ENCODE peak calls at places on chromosomes 12 and 14, in eight cellular contexts. One of them, this sample, is unnamed.

GRCh38 chr14:63405715-63406114 is 87.0 kb upstream of the GPHB5 start:
- DNase-seq in psoas muscle: no peak
- DNase-seq in heart right ventricle: no peak
- DNase-seq in activated CD4-positive, CD25-positive, alpha-beta regulatory T cell treated with anti-CD3 and anti-CD28 coated beads, Interleukin-2, amount 50 U/mL, for 72 hours: no peak
- DNase-seq in foreskin fibroblast: no peak
- DNase-seq in coronary artery: no peak
- DNase-seq in T-helper 2 cell: no peak
- DNase-seq in thoracic aorta: no peak
- DNase-seq in this sample: no peak

GRCh38 chr12:113655919-113656318 is 184.2 kb upstream of the LHX5 start:
- DNase-seq in psoas muscle: no peak
- DNase-seq in heart right ventricle: no peak
- DNase-seq in activated CD4-positive, CD25-positive, alpha-beta regulatory T cell treated with anti-CD3 and anti-CD28 coated beads, Interleukin-2, amount 50 U/mL, for 72 hours: no peak
- DNase-seq in foreskin fibroblast: no peak
- DNase-seq in coronary artery: no peak
- DNase-seq in T-helper 2 cell: no peak
- DNase-seq in thoracic aorta: no peak
- DNase-seq in this sample: no peak

GRCh38 chr12:78403136-78403535 is 461.4 kb upstream of the SYT1 start:
- DNase-seq in psoas muscle: no peak
- DNase-seq in heart right ventricle: no peak
- DNase-seq in activated CD4-positive, CD25-positive, alpha-beta regulatory T cell treated with anti-CD3 and anti-CD28 coated beads, Interleukin-2, amount 50 U/mL, for 72 hours: no peak
- DNase-seq in foreskin fibroblast: peak; percentile 91
- DNase-seq in coronary artery: no peak
- DNase-seq in T-helper 2 cell: no peak
- DNase-seq in thoracic aorta: no peak
- DNase-seq in this sample: peak; percentile 70

GRCh38 chr14:89767861-89768268 is 186.7 kb downstream of the EFCAB11 start:
- DNase-seq in psoas muscle: no peak
- DNase-seq in heart right ventricle: peak; percentile 49
- DNase-seq in activated CD4-positive, CD25-positive, alpha-beta regulatory T cell treated with anti-CD3 and anti-CD28 coated beads, Interleukin-2, amount 50 U/mL, for 72 hours: peak; percentile 47
- DNase-seq in foreskin fibroblast: peak; percentile 72
- DNase-seq in coronary artery: no peak
- DNase-seq in T-helper 2 cell: peak; percentile 43
- DNase-seq in thoracic aorta: no peak
- DNase-seq in this sample: peak; percentile 64

GRCh38 chr12:113115455-113116126 is 20.0 kb downstream of the RASAL1 start:
- DNase-seq in psoas muscle: no peak
- DNase-seq in heart right ventricle: no peak
- DNase-seq in activated CD4-positive, CD25-positive, alpha-beta regulatory T cell treated with anti-CD3 and anti-CD28 coated beads, Interleukin-2, amount 50 U/mL, for 72 hours: no peak
- DNase-seq in foreskin fibroblast: no peak
- DNase-seq in coronary artery: no peak
- DNase-seq in T-helper 2 cell: no peak
- DNase-seq in thoracic aorta: no peak
- DNase-seq in this sample: no peak

GRCh38 chr12:63150255-63151060 is 543 bp downstream of the AVPR1A start:
- DNase-seq in psoas muscle: peak; percentile 58
- DNase-seq in heart right ventricle: peak; percentile 3
- DNase-seq in activated CD4-positive, CD25-positive, alpha-beta regulatory T cell treated with anti-CD3 and anti-CD28 coated beads, Interleukin-2, amount 50 U/mL, for 72 hours: no peak
- DNase-seq in foreskin fibroblast: peak; percentile 24
- DNase-seq in coronary artery: no peak
- DNase-seq in T-helper 2 cell: no peak
- DNase-seq in thoracic aorta: no peak
- DNase-seq in this sample: no peak

GRCh38 chr14:76867536-76868452 is 41.6 kb downstream of the LRRC74A start:
- DNase-seq in psoas muscle: peak; percentile 64
- DNase-seq in heart right ventricle: no peak
- DNase-seq in activated CD4-positive, CD25-positive, alpha-beta regulatory T cell treated with anti-CD3 and anti-CD28 coated beads, Interleukin-2, amount 50 U/mL, for 72 hours: no peak
- DNase-seq in foreskin fibroblast: no peak
- DNase-seq in coronary artery: no peak
- DNase-seq in T-helper 2 cell: no peak
- DNase-seq in thoracic aorta: no peak
- DNase-seq in this sample: no peak

GRCh38 chr12:54036620-54037359 is 3.9 kb downstream of the HOXC5 start:
- DNase-seq in psoas muscle: peak; percentile 72
- DNase-seq in heart right ventricle: no peak
- DNase-seq in activated CD4-positive, CD25-positive, alpha-beta regulatory T cell treated with anti-CD3 and anti-CD28 coated beads, Interleukin-2, amount 50 U/mL, for 72 hours: no peak
- DNase-seq in foreskin fibroblast: peak; percentile 56
- DNase-seq in coronary artery: no peak
- DNase-seq in T-helper 2 cell: no peak
- DNase-seq in thoracic aorta: no peak
- DNase-seq in this sample: no peak

GRCh38 chr12:48696626-48697025 is 14.6 kb upstream of the KANSL2 start:
- DNase-seq in psoas muscle: no peak
- DNase-seq in heart right ventricle: no peak
- DNase-seq in activated CD4-positive, CD25-positive, alpha-beta regulatory T cell treated with anti-CD3 and anti-CD28 coated beads, Interleukin-2, amount 50 U/mL, for 72 hours: no peak
- DNase-seq in foreskin fibroblast: no peak
- DNase-seq in coronary artery: no peak
- DNase-seq in T-helper 2 cell: no peak
- DNase-seq in thoracic aorta: no peak
- DNase-seq in this sample: no peak

GRCh38 chr12:62726471-62726980 is 208.4 kb downstream of the PPM1H start:
- DNase-seq in psoas muscle: no peak
- DNase-seq in heart right ventricle: no peak
- DNase-seq in activated CD4-positive, CD25-positive, alpha-beta regulatory T cell treated with anti-CD3 and anti-CD28 coated beads, Interleukin-2, amount 50 U/mL, for 72 hours: no peak
- DNase-seq in foreskin fibroblast: peak; percentile 63
- DNase-seq in coronary artery: no peak
- DNase-seq in T-helper 2 cell: no peak
- DNase-seq in thoracic aorta: no peak
- DNase-seq in this sample: peak; percentile 30

GRCh38 chr14:105092912-105093425 is 27.7 kb upstream of the GPR132 start:
- DNase-seq in psoas muscle: no peak
- DNase-seq in heart right ventricle: peak; percentile 53
- DNase-seq in activated CD4-positive, CD25-positive, alpha-beta regulatory T cell treated with anti-CD3 and anti-CD28 coated beads, Interleukin-2, amount 50 U/mL, for 72 hours: peak; percentile 70
- DNase-seq in foreskin fibroblast: peak; percentile 85
- DNase-seq in coronary artery: peak; percentile 79
- DNase-seq in T-helper 2 cell: peak; percentile 64
- DNase-seq in thoracic aorta: no peak
- DNase-seq in this sample: peak; percentile 42

GRCh38 chr12:32918890-32919791 is 22.6 kb upstream of the PKP2 start:
- DNase-seq in psoas muscle: no peak
- DNase-seq in heart right ventricle: peak; percentile 9
- DNase-seq in activated CD4-positive, CD25-positive, alpha-beta regulatory T cell treated with anti-CD3 and anti-CD28 coated beads, Interleukin-2, amount 50 U/mL, for 72 hours: no peak
- DNase-seq in foreskin fibroblast: no peak
- DNase-seq in coronary artery: no peak
- DNase-seq in T-helper 2 cell: no peak
- DNase-seq in thoracic aorta: no peak
- DNase-seq in this sample: peak; percentile 66

GRCh38 chr12:69901141-69901900 is 76.3 kb downstream of the MYRFL start:
- DNase-seq in psoas muscle: no peak
- DNase-seq in heart right ventricle: no peak
- DNase-seq in activated CD4-positive, CD25-positive, alpha-beta regulatory T cell treated with anti-CD3 and anti-CD28 coated beads, Interleukin-2, amount 50 U/mL, for 72 hours: no peak
- DNase-seq in foreskin fibroblast: no peak
- DNase-seq in coronary artery: no peak
- DNase-seq in T-helper 2 cell: no peak
- DNase-seq in thoracic aorta: no peak
- DNase-seq in this sample: no peak

GRCh38 chr14:23115492-23115850 is 3.6 kb downstream of the CEBPE start:
- DNase-seq in psoas muscle: no peak
- DNase-seq in heart right ventricle: no peak
- DNase-seq in activated CD4-positive, CD25-positive, alpha-beta regulatory T cell treated with anti-CD3 and anti-CD28 coated beads, Interleukin-2, amount 50 U/mL, for 72 hours: no peak
- DNase-seq in foreskin fibroblast: no peak
- DNase-seq in coronary artery: no peak
- DNase-seq in T-helper 2 cell: no peak
- DNase-seq in thoracic aorta: no peak
- DNase-seq in this sample: no peak

GRCh38 chr12:14845350-14845750 is 2.0 kb upstream of the ART4 start:
- DNase-seq in psoas muscle: no peak
- DNase-seq in heart right ventricle: peak; percentile 66
- DNase-seq in activated CD4-positive, CD25-positive, alpha-beta regulatory T cell treated with anti-CD3 and anti-CD28 coated beads, Interleukin-2, amount 50 U/mL, for 72 hours: no peak
- DNase-seq in foreskin fibroblast: peak; percentile 75
- DNase-seq in coronary artery: no peak
- DNase-seq in T-helper 2 cell: peak; percentile 29
- DNase-seq in thoracic aorta: no peak
- DNase-seq in this sample: peak; percentile 80

GRCh38 chr12:129903956-129904769 is at the start of gene TMEM132D:
- DNase-seq in psoas muscle: no peak
- DNase-seq in heart right ventricle: no peak
- DNase-seq in activated CD4-positive, CD25-positive, alpha-beta regulatory T cell treated with anti-CD3 and anti-CD28 coated beads, Interleukin-2, amount 50 U/mL, for 72 hours: no peak
- DNase-seq in foreskin fibroblast: no peak
- DNase-seq in coronary artery: no peak
- DNase-seq in T-helper 2 cell: no peak
- DNase-seq in thoracic aorta: no peak
- DNase-seq in this sample: no peak

GRCh38 chr12:105343836-105344235 is 13.3 kb downstream of the C12orf75 start:
- DNase-seq in psoas muscle: no peak
- DNase-seq in heart right ventricle: no peak
- DNase-seq in activated CD4-positive, CD25-positive, alpha-beta regulatory T cell treated with anti-CD3 and anti-CD28 coated beads, Interleukin-2, amount 50 U/mL, for 72 hours: no peak
- DNase-seq in foreskin fibroblast: no peak
- DNase-seq in coronary artery: no peak
- DNase-seq in T-helper 2 cell: no peak
- DNase-seq in thoracic aorta: no peak
- DNase-seq in this sample: no peak

GRCh38 chr12:65609359-65609771 is 214.9 kb upstream of the HMGA2 start:
- DNase-seq in psoas muscle: no peak
- DNase-seq in heart right ventricle: no peak
- DNase-seq in activated CD4-positive, CD25-positive, alpha-beta regulatory T cell treated with anti-CD3 and anti-CD28 coated beads, Interleukin-2, amount 50 U/mL, for 72 hours: no peak
- DNase-seq in foreskin fibroblast: peak; percentile 97
- DNase-seq in coronary artery: no peak
- DNase-seq in T-helper 2 cell: no peak
- DNase-seq in thoracic aorta: no peak
- DNase-seq in this sample: peak; percentile 90

GRCh38 chr12:2633176-2633824 is 161.5 kb upstream of the FKBP4 start:
- DNase-seq in psoas muscle: peak; percentile 38
- DNase-seq in heart right ventricle: no peak
- DNase-seq in activated CD4-positive, CD25-positive, alpha-beta regulatory T cell treated with anti-CD3 and anti-CD28 coated beads, Interleukin-2, amount 50 U/mL, for 72 hours: no peak
- DNase-seq in foreskin fibroblast: no peak
- DNase-seq in coronary artery: no peak
- DNase-seq in T-helper 2 cell: no peak
- DNase-seq in thoracic aorta: no peak
- DNase-seq in this sample: no peak

GRCh38 chr12:108337235-108338223 is 1.6 kb downstream of the CMKLR1 start:
- DNase-seq in psoas muscle: no peak
- DNase-seq in heart right ventricle: no peak
- DNase-seq in activated CD4-positive, CD25-positive, alpha-beta regulatory T cell treated with anti-CD3 and anti-CD28 coated beads, Interleukin-2, amount 50 U/mL, for 72 hours: no peak
- DNase-seq in foreskin fibroblast: peak; percentile 6
- DNase-seq in coronary artery: no peak
- DNase-seq in T-helper 2 cell: no peak
- DNase-seq in thoracic aorta: no peak
- DNase-seq in this sample: no peak

GRCh38 chr12:55931780-55932545 is 1.0 kb downstream of the DGKA start:
- DNase-seq in psoas muscle: peak; percentile 64
- DNase-seq in heart right ventricle: peak; percentile 54
- DNase-seq in activated CD4-positive, CD25-positive, alpha-beta regulatory T cell treated with anti-CD3 and anti-CD28 coated beads, Interleukin-2, amount 50 U/mL, for 72 hours: peak; percentile 49
- DNase-seq in foreskin fibroblast: peak; percentile 79
- DNase-seq in coronary artery: peak; percentile 86
- DNase-seq in T-helper 2 cell: peak; percentile 12
- DNase-seq in thoracic aorta: no peak
- DNase-seq in this sample: peak; percentile 32

GRCh38 chr14:54475187-54475881 is 13.4 kb downstream of the GMFB start:
- DNase-seq in psoas muscle: no peak
- DNase-seq in heart right ventricle: no peak
- DNase-seq in activated CD4-positive, CD25-positive, alpha-beta regulatory T cell treated with anti-CD3 and anti-CD28 coated beads, Interleukin-2, amount 50 U/mL, for 72 hours: no peak
- DNase-seq in foreskin fibroblast: no peak
- DNase-seq in coronary artery: no peak
- DNase-seq in T-helper 2 cell: no peak
- DNase-seq in thoracic aorta: no peak
- DNase-seq in this sample: peak; percentile 22

GRCh38 chr12:109261087-109261486 is 48.0 kb downstream of the FOXN4 start:
- DNase-seq in psoas muscle: no peak
- DNase-seq in heart right ventricle: no peak
- DNase-seq in activated CD4-positive, CD25-positive, alpha-beta regulatory T cell treated with anti-CD3 and anti-CD28 coated beads, Interleukin-2, amount 50 U/mL, for 72 hours: no peak
- DNase-seq in foreskin fibroblast: no peak
- DNase-seq in coronary artery: no peak
- DNase-seq in T-helper 2 cell: no peak
- DNase-seq in thoracic aorta: no peak
- DNase-seq in this sample: no peak

GRCh38 chr14:76186318-76187027 is 34.8 kb downstream of the GPATCH2L start:
- DNase-seq in psoas muscle: no peak
- DNase-seq in heart right ventricle: no peak
- DNase-seq in activated CD4-positive, CD25-positive, alpha-beta regulatory T cell treated with anti-CD3 and anti-CD28 coated beads, Interleukin-2, amount 50 U/mL, for 72 hours: no peak
- DNase-seq in foreskin fibroblast: no peak
- DNase-seq in coronary artery: no peak
- DNase-seq in T-helper 2 cell: no peak
- DNase-seq in thoracic aorta: no peak
- DNase-seq in this sample: no peak

GRCh38 chr14:57493467-57494181 is at the start of gene CCDC198:
- DNase-seq in psoas muscle: no peak
- DNase-seq in heart right ventricle: no peak
- DNase-seq in activated CD4-positive, CD25-positive, alpha-beta regulatory T cell treated with anti-CD3 and anti-CD28 coated beads, Interleukin-2, amount 50 U/mL, for 72 hours: no peak
- DNase-seq in foreskin fibroblast: peak; percentile 11
- DNase-seq in coronary artery: no peak
- DNase-seq in T-helper 2 cell: no peak
- DNase-seq in thoracic aorta: no peak
- DNase-seq in this sample: no peak

GRCh38 chr12:50112456-50113218 is 601 bp downstream of the COX14 start:
- DNase-seq in psoas muscle: no peak
- DNase-seq in heart right ventricle: peak; percentile 45
- DNase-seq in activated CD4-positive, CD25-positive, alpha-beta regulatory T cell treated with anti-CD3 and anti-CD28 coated beads, Interleukin-2, amount 50 U/mL, for 72 hours: no peak
- DNase-seq in foreskin fibroblast: peak; percentile 65
- DNase-seq in coronary artery: no peak
- DNase-seq in T-helper 2 cell: no peak
- DNase-seq in thoracic aorta: no peak
- DNase-seq in this sample: no peak

GRCh38 chr14:104792945-104793702 is 2.4 kb downstream of the AKT1 start:
- DNase-seq in psoas muscle: no peak
- DNase-seq in heart right ventricle: no peak
- DNase-seq in activated CD4-positive, CD25-positive, alpha-beta regulatory T cell treated with anti-CD3 and anti-CD28 coated beads, Interleukin-2, amount 50 U/mL, for 72 hours: no peak
- DNase-seq in foreskin fibroblast: no peak
- DNase-seq in coronary artery: no peak
- DNase-seq in T-helper 2 cell: no peak
- DNase-seq in thoracic aorta: no peak
- DNase-seq in this sample: no peak

GRCh38 chr14:73612339-73613045 is at the start of gene ACOT6:
- DNase-seq in psoas muscle: peak; percentile 87
- DNase-seq in heart right ventricle: peak; percentile 62
- DNase-seq in activated CD4-positive, CD25-positive, alpha-beta regulatory T cell treated with anti-CD3 and anti-CD28 coated beads, Interleukin-2, amount 50 U/mL, for 72 hours: peak; percentile 65
- DNase-seq in foreskin fibroblast: peak; percentile 84
- DNase-seq in coronary artery: peak; percentile 80
- DNase-seq in T-helper 2 cell: peak; percentile 58
- DNase-seq in thoracic aorta: peak; percentile 9
- DNase-seq in this sample: peak; percentile 62

GRCh38 chr12:108768591-108769500 is 37.5 kb upstream of the CORO1C start:
- DNase-seq in psoas muscle: no peak
- DNase-seq in heart right ventricle: no peak
- DNase-seq in activated CD4-positive, CD25-positive, alpha-beta regulatory T cell treated with anti-CD3 and anti-CD28 coated beads, Interleukin-2, amount 50 U/mL, for 72 hours: no peak
- DNase-seq in foreskin fibroblast: peak; percentile 34
- DNase-seq in coronary artery: no peak
- DNase-seq in T-helper 2 cell: no peak
- DNase-seq in thoracic aorta: no peak
- DNase-seq in this sample: no peak

GRCh38 chr12:73321776-73322175 is 1049.6 kb downstream of the TRHDE start:
- DNase-seq in psoas muscle: no peak
- DNase-seq in heart right ventricle: no peak
- DNase-seq in activated CD4-positive, CD25-positive, alpha-beta regulatory T cell treated with anti-CD3 and anti-CD28 coated beads, Interleukin-2, amount 50 U/mL, for 72 hours: no peak
- DNase-seq in foreskin fibroblast: no peak
- DNase-seq in coronary artery: no peak
- DNase-seq in T-helper 2 cell: no peak
- DNase-seq in thoracic aorta: no peak
- DNase-seq in this sample: no peak

GRCh38 chr14:78484002-78484401 is 313.8 kb downstream of the NRXN3 start:
- DNase-seq in psoas muscle: no peak
- DNase-seq in heart right ventricle: no peak
- DNase-seq in activated CD4-positive, CD25-positive, alpha-beta regulatory T cell treated with anti-CD3 and anti-CD28 coated beads, Interleukin-2, amount 50 U/mL, for 72 hours: no peak
- DNase-seq in foreskin fibroblast: no peak
- DNase-seq in coronary artery: no peak
- DNase-seq in T-helper 2 cell: no peak
- DNase-seq in thoracic aorta: no peak
- DNase-seq in this sample: no peak

GRCh38 chr12:107027304-107028053 is 40.5 kb upstream of the MTERF2 start:
- DNase-seq in psoas muscle: no peak
- DNase-seq in heart right ventricle: peak; percentile 16
- DNase-seq in activated CD4-positive, CD25-positive, alpha-beta regulatory T cell treated with anti-CD3 and anti-CD28 coated beads, Interleukin-2, amount 50 U/mL, for 72 hours: no peak
- DNase-seq in foreskin fibroblast: peak; percentile 89
- DNase-seq in coronary artery: no peak
- DNase-seq in T-helper 2 cell: peak; percentile 84
- DNase-seq in thoracic aorta: no peak
- DNase-seq in this sample: peak; percentile 90

GRCh38 chr12:15823360-15824128 is 34.4 kb upstream of the EPS8 start:
- DNase-seq in psoas muscle: no peak
- DNase-seq in heart right ventricle: no peak
- DNase-seq in activated CD4-positive, CD25-positive, alpha-beta regulatory T cell treated with anti-CD3 and anti-CD28 coated beads, Interleukin-2, amount 50 U/mL, for 72 hours: no peak
- DNase-seq in foreskin fibroblast: peak; percentile 46
- DNase-seq in coronary artery: no peak
- DNase-seq in T-helper 2 cell: no peak
- DNase-seq in thoracic aorta: no peak
- DNase-seq in this sample: no peak

GRCh38 chr12:176321-177181 is 37.4 kb downstream of the SLC6A12 start:
- DNase-seq in psoas muscle: no peak
- DNase-seq in heart right ventricle: peak; percentile 57
- DNase-seq in activated CD4-positive, CD25-positive, alpha-beta regulatory T cell treated with anti-CD3 and anti-CD28 coated beads, Interleukin-2, amount 50 U/mL, for 72 hours: no peak
- DNase-seq in foreskin fibroblast: peak; percentile 28
- DNase-seq in coronary artery: no peak
- DNase-seq in T-helper 2 cell: no peak
- DNase-seq in thoracic aorta: no peak
- DNase-seq in this sample: peak; percentile 48